ENCODE peak calls at places on chromosomes 11 and 22, in nine cellular contexts. One of them, this sample, is unnamed. For H3K9me3, the result is how much of the 10 kb centered on the place peaks cover.

GRCh38 chr11:27514558-27514957 is 8.0 kb upstream of the LIN7C start:
- DNase-seq in prostate gland: peak
- DNase-seq in CD4-positive, alpha-beta memory T cell: no peak
- DNase-seq in ovary: no peak
- DNase-seq in left ventricle myocardium inferior: no peak
- DNase-seq in mammary epithelial cell: no peak
- DNase-seq in aorta: no peak
- DNase-seq in OCI-LY7: no peak
- DNase-seq in psoas muscle: no peak
- DNase-seq in this sample: no peak

GRCh38 chr11:28464252-28464867 is 356.2 kb downstream of the METTL15 start:
- DNase-seq in prostate gland: no peak
- DNase-seq in CD4-positive, alpha-beta memory T cell: no peak
- DNase-seq in ovary: no peak
- DNase-seq in left ventricle myocardium inferior: no peak
- DNase-seq in mammary epithelial cell: no peak
- DNase-seq in aorta: no peak
- DNase-seq in OCI-LY7: no peak
- DNase-seq in psoas muscle: no peak
- DNase-seq in this sample: no peak

GRCh38 chr22:23850136-23850611 is 7.5 kb upstream of the SLC2A11 start:
- DNase-seq in prostate gland: no peak
- DNase-seq in CD4-positive, alpha-beta memory T cell: no peak
- DNase-seq in ovary: no peak
- DNase-seq in left ventricle myocardium inferior: peak
- DNase-seq in mammary epithelial cell: no peak
- DNase-seq in aorta: no peak
- DNase-seq in OCI-LY7: peak
- DNase-seq in psoas muscle: no peak
- DNase-seq in this sample: no peak

GRCh38 chr11:64598797-64599697 is 8.0 kb downstream of the SLC22A12 start:
- DNase-seq in prostate gland: no peak
- DNase-seq in CD4-positive, alpha-beta memory T cell: no peak
- DNase-seq in ovary: no peak
- DNase-seq in left ventricle myocardium inferior: no peak
- DNase-seq in mammary epithelial cell: no peak
- DNase-seq in aorta: peak
- DNase-seq in OCI-LY7: no peak
- DNase-seq in psoas muscle: peak
- DNase-seq in this sample: no peak

GRCh38 chr22:41560095-41560487 is 719 bp upstream of the CSDC2 start:
- DNase-seq in prostate gland: no peak
- DNase-seq in CD4-positive, alpha-beta memory T cell: no peak
- DNase-seq in ovary: peak
- DNase-seq in left ventricle myocardium inferior: no peak
- DNase-seq in mammary epithelial cell: no peak
- DNase-seq in aorta: no peak
- DNase-seq in OCI-LY7: no peak
- DNase-seq in psoas muscle: no peak
- DNase-seq in this sample: no peak

GRCh38 chr22:32590556-32590955 is 115.9 kb downstream of the FBXO7 start:
- DNase-seq in prostate gland: no peak
- DNase-seq in CD4-positive, alpha-beta memory T cell: no peak
- DNase-seq in ovary: no peak
- DNase-seq in left ventricle myocardium inferior: no peak
- DNase-seq in mammary epithelial cell: peak
- DNase-seq in aorta: no peak
- DNase-seq in OCI-LY7: no peak
- DNase-seq in psoas muscle: no peak
- DNase-seq in this sample: no peak

GRCh38 chr11:43585877-43586608 is 94.5 kb upstream of the HSD17B12 start:
- DNase-seq in prostate gland: no peak
- DNase-seq in CD4-positive, alpha-beta memory T cell: no peak
- DNase-seq in ovary: no peak
- DNase-seq in left ventricle myocardium inferior: no peak
- DNase-seq in mammary epithelial cell: no peak
- DNase-seq in aorta: no peak
- DNase-seq in OCI-LY7: no peak
- DNase-seq in psoas muscle: no peak
- DNase-seq in this sample: no peak

GRCh38 chr11:69443968-69444364 is 37.5 kb upstream of the LINC01488 start:
- DNase-seq in prostate gland: no peak
- DNase-seq in CD4-positive, alpha-beta memory T cell: no peak
- DNase-seq in ovary: no peak
- DNase-seq in left ventricle myocardium inferior: no peak
- DNase-seq in mammary epithelial cell: no peak
- DNase-seq in aorta: peak
- DNase-seq in OCI-LY7: no peak
- DNase-seq in psoas muscle: no peak
- DNase-seq in this sample: no peak

GRCh38 chr11:26993965-26994446 is at the start of gene FIBIN:
- DNase-seq in prostate gland: no peak
- DNase-seq in CD4-positive, alpha-beta memory T cell: no peak
- DNase-seq in ovary: peak
- DNase-seq in left ventricle myocardium inferior: peak
- DNase-seq in mammary epithelial cell: peak
- DNase-seq in aorta: peak
- DNase-seq in OCI-LY7: no peak
- DNase-seq in psoas muscle: peak
- DNase-seq in this sample: no peak

GRCh38 chr11:74822187-74822586 is 73.5 kb downstream of the RNF169 start:
- DNase-seq in prostate gland: no peak
- DNase-seq in CD4-positive, alpha-beta memory T cell: no peak
- DNase-seq in ovary: no peak
- DNase-seq in left ventricle myocardium inferior: no peak
- DNase-seq in mammary epithelial cell: no peak
- DNase-seq in aorta: no peak
- DNase-seq in OCI-LY7: no peak
- DNase-seq in psoas muscle: no peak
- DNase-seq in this sample: no peak

GRCh38 chr11:58744988-58745704 is 13.4 kb upstream of the GLYAT start:
- DNase-seq in prostate gland: no peak
- DNase-seq in CD4-positive, alpha-beta memory T cell: no peak
- DNase-seq in ovary: no peak
- DNase-seq in left ventricle myocardium inferior: no peak
- DNase-seq in mammary epithelial cell: no peak
- DNase-seq in aorta: no peak
- DNase-seq in OCI-LY7: no peak
- DNase-seq in psoas muscle: no peak
- DNase-seq in this sample: no peak

GRCh38 chr11:58742140-58742539 is 10.4 kb upstream of the GLYAT start:
- DNase-seq in prostate gland: no peak
- DNase-seq in CD4-positive, alpha-beta memory T cell: no peak
- DNase-seq in ovary: no peak
- DNase-seq in left ventricle myocardium inferior: no peak
- DNase-seq in mammary epithelial cell: no peak
- DNase-seq in aorta: no peak
- DNase-seq in OCI-LY7: no peak
- DNase-seq in psoas muscle: no peak
- DNase-seq in this sample: no peak

GRCh38 chr11:58741127-58741526 is 9.4 kb upstream of the GLYAT start:
- DNase-seq in prostate gland: no peak
- DNase-seq in CD4-positive, alpha-beta memory T cell: no peak
- DNase-seq in ovary: no peak
- DNase-seq in left ventricle myocardium inferior: no peak
- DNase-seq in mammary epithelial cell: no peak
- DNase-seq in aorta: no peak
- DNase-seq in OCI-LY7: no peak
- DNase-seq in psoas muscle: no peak
- DNase-seq in this sample: no peak

GRCh38 chr11:58742981-58743880 is 11.5 kb upstream of the GLYAT start:
- DNase-seq in prostate gland: no peak
- DNase-seq in CD4-positive, alpha-beta memory T cell: no peak
- DNase-seq in ovary: no peak
- DNase-seq in left ventricle myocardium inferior: no peak
- DNase-seq in mammary epithelial cell: no peak
- DNase-seq in aorta: no peak
- DNase-seq in OCI-LY7: peak
- DNase-seq in psoas muscle: no peak
- DNase-seq in this sample: peak

DNA sequence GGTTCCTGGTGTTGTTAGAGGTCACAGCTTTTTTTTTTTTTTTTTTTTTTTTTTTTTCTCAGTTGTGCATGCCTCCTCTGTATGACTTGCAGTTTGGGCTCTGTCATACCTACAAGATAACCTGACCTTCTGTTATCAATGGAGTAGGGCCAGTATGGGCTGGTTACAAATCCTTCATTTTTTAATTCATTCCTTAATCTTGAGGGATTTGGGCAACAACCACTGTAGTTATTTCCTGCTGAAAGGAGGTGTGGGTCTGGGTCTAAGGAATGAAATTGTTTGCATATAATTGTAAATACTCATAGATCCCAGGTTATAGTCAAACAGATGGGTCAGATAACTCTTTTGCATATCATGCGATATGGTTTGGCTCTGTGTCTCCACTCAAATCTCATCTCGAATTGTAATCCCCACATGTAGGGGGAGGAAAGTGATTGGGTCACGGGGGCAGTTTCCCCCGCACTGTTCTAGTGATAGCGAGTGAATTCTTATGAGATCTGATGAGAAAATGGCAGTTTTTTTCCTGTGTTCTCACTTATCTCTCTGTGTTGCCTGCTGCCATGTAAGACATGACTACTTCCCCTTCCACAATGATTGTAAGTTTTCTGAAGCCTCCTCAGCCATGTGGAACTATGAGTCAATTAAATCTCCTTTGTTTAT is 14.1 kb upstream of the GLYAT start:
- DNase-seq in prostate gland: no peak
- DNase-seq in CD4-positive, alpha-beta memory T cell: no peak
- DNase-seq in ovary: no peak
- DNase-seq in left ventricle myocardium inferior: no peak
- DNase-seq in mammary epithelial cell: no peak
- DNase-seq in aorta: no peak
- DNase-seq in OCI-LY7: no peak
- DNase-seq in psoas muscle: no peak
- DNase-seq in this sample: no peak
- H3K9me3 ChIP-seq in prostate gland: under half
- H3K9me3 ChIP-seq in CD4-positive, alpha-beta memory T cell: under half
- H3K9me3 ChIP-seq in ovary: under half
- H3K9me3 ChIP-seq in left ventricle myocardium inferior: under half
- H3K9me3 ChIP-seq in mammary epithelial cell: under half
- H3K9me3 ChIP-seq in aorta: under half
- H3K9me3 ChIP-seq in OCI-LY7: under half
- H3K9me3 ChIP-seq in psoas muscle: under half
- H3K9me3 ChIP-seq in this sample: under half

DNA sequence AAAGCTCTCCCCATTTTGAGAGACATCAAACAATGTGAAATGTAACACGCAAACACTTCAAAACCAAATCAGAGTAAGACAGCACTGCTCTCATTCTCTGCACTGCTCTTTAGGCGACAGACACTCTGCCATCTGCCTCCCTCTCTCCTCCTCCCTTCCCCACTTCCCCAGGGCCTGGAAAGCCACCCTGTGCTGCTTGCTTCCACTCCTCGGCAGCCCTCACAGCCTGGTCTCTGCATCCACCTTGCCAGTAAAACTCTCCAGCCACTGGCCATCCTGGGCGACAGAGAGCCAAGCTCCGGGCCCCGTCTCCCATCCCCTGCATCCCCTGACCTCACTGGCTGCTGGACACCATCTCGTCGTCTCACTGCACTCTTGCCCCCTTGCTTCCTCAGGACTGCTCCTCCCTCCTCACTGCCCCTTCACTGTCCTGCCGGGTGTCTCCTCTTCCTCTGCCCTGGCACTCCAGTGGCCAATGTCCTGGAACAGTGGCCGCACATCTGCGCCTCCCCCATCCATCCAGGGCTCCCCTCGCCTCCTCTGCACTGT is 800.5 kb downstream of the BRD1 start:
- DNase-seq in prostate gland: no peak
- DNase-seq in CD4-positive, alpha-beta memory T cell: no peak
- DNase-seq in ovary: no peak
- DNase-seq in left ventricle myocardium inferior: no peak
- DNase-seq in mammary epithelial cell: no peak
- DNase-seq in aorta: peak
- DNase-seq in OCI-LY7: no peak
- DNase-seq in psoas muscle: no peak
- DNase-seq in this sample: no peak
- H3K4me3 ChIP-seq in prostate gland: no peak
- H3K4me3 ChIP-seq in CD4-positive, alpha-beta memory T cell: no peak
- H3K4me3 ChIP-seq in ovary: no peak
- H3K4me3 ChIP-seq in left ventricle myocardium inferior: no peak
- H3K4me3 ChIP-seq in mammary epithelial cell: no peak
- H3K4me3 ChIP-seq in aorta: no peak
- H3K4me3 ChIP-seq in OCI-LY7: no peak
- H3K4me3 ChIP-seq in psoas muscle: no peak
- H3K4me3 ChIP-seq in this sample: no peak

DNA sequence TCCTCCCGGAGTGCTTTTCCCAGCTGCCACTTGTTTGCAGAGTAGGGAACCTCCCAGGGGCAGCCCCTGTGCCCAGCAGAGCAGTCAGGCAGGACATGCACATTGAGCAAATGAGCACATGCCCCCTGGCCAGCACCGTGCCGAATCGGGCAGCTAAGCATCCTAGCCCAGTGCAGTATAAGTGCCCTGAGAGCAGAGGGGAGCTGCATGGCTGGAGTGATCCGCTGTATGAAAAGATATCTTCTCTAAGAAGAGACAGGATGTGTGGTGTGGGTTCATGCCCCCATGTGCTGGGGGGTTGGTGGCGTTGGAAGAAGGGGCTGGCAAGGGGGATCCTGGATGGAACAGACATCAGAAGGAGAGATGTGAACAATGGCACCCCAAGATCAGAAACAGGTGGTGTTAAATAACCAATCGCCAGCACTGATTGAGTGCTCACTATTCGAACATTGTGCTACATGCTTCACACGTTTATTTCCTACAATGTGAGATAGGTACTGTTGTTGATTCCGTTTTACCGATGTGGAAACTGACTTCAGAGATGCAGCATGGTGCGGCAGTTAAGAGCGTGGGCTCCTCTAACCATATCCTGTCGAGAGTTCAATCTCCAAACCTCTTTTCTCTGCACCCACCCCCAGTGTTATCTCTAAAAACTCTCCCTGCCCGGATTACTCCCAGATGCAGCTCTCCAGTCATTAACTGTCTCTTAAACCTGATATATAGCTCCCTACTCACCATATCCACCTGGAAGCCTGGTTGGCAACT is 1.3 kb downstream of the AIP start:
- DNase-seq in prostate gland: no peak
- DNase-seq in CD4-positive, alpha-beta memory T cell: peak
- DNase-seq in ovary: no peak
- DNase-seq in left ventricle myocardium inferior: no peak
- DNase-seq in mammary epithelial cell: no peak
- DNase-seq in aorta: no peak
- DNase-seq in OCI-LY7: peak
- DNase-seq in psoas muscle: no peak
- DNase-seq in this sample: no peak
- H3K9me3 ChIP-seq in prostate gland: under half
- H3K9me3 ChIP-seq in CD4-positive, alpha-beta memory T cell: under half
- H3K9me3 ChIP-seq in ovary: under half
- H3K9me3 ChIP-seq in left ventricle myocardium inferior: under half
- H3K9me3 ChIP-seq in mammary epithelial cell: under half
- H3K9me3 ChIP-seq in aorta: under half
- H3K9me3 ChIP-seq in OCI-LY7: under half
- H3K9me3 ChIP-seq in psoas muscle: under half
- H3K9me3 ChIP-seq in this sample: under half

DNA sequence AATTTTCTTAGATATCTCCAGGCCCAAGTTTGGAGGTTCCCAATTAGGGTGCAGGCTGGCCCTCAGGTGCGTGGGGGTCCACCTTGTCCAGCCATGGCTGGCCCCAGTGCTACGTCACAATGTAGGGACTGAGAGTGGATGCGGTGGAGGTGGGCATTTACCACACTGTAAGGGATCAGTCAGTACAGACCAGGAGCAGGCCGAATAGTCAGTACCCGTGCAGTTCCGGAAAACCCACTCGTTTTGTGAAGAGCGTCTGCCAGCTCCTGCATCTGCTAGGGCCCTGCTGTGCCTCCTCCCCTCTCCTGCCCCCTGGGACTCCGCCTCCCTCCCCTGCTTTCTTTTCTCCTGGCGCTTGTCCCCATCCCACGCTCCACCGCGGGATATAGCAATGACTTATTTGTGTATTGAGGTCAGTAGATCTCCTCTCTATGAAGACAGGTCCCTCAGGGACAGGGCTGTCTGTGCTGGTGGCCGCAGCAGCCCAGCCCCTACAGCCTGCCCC is 50.4 kb upstream of the SEPTIN5 start:
- DNase-seq in prostate gland: no peak
- DNase-seq in CD4-positive, alpha-beta memory T cell: no peak
- DNase-seq in ovary: no peak
- DNase-seq in left ventricle myocardium inferior: peak
- DNase-seq in mammary epithelial cell: no peak
- DNase-seq in aorta: no peak
- DNase-seq in OCI-LY7: no peak
- DNase-seq in psoas muscle: peak
- DNase-seq in this sample: peak
- H3K4me3 ChIP-seq in prostate gland: no peak
- H3K4me3 ChIP-seq in CD4-positive, alpha-beta memory T cell: no peak
- H3K4me3 ChIP-seq in ovary: no peak
- H3K4me3 ChIP-seq in left ventricle myocardium inferior: peak
- H3K4me3 ChIP-seq in mammary epithelial cell: no peak
- H3K4me3 ChIP-seq in aorta: no peak
- H3K4me3 ChIP-seq in OCI-LY7: no peak
- H3K4me3 ChIP-seq in psoas muscle: no peak
- H3K4me3 ChIP-seq in this sample: no peak